ENCODE peak calls at places on chromosome 14, in five cellular contexts. E is left ventricle myocardium inferior; J is ascending aorta; A is stomach; R is CD8-positive, alpha-beta T cell. V is an unnamed sample. For H3K4me1, the result is how much of the 10 kb centered on the place peaks cover.

GRCh38 chr14:51157012-51157411 is 62.1 kb upstream of the TRIM9 start:
- DNase-seq in E (no peak), J (no peak), A (no peak), R (no peak), V (no peak)

GRCh38 chr14:66359500-66359899 is 126.7 kb upstream of the CCDC196 start:
- DNase-seq in A (no peak), E (no peak), J (no peak), R (no peak), V (no peak)

GRCh38 chr14:51484491-51484890 is 167.2 kb upstream of the FRMD6 start:
- DNase-seq in J (no peak), E (no peak), A (no peak), R (no peak), V (no peak)

GRCh38 chr14:58796636-58797429 is 159.1 kb downstream of the DACT1 start:
- DNase-seq in R (no peak), J (no peak), A (no peak), E (no peak), V (no peak)

GRCh38 chr14:68340262-68340661 is 452.6 kb downstream of the ZFP36L1 start:
- DNase-seq in R (no peak), A (no peak), J (no peak), E (no peak), V (no peak)

GRCh38 chr14:104965561-104966231 is 12.5 kb downstream of the AHNAK2 start:
- DNase-seq in J (no peak), R (no peak), A (no peak), E (peak), V (no peak)

GRCh38 chr14:37721976-37722659 is 126.7 kb downstream of the TTC6 start:
- DNase-seq in R (no peak), E (no peak), A (no peak), J (no peak), V (no peak)

GRCh38 chr14:102320033-102320660 is 601 bp downstream of the ZNF839 start:
- DNase-seq in J (peak), A (peak), R (peak), E (peak), V (no peak)

GRCh38 chr14:39069923-39070322 is 33.1 kb downstream of the SEC23A start:
- DNase-seq in R (no peak), A (no peak), E (no peak), J (no peak), V (no peak)

GRCh38 chr14:45085004-45085403 is 1.1 kb downstream of the PRPF39 start:
- DNase-seq in E (no peak), R (no peak), A (no peak), J (no peak), V (no peak)

GRCh38 chr14:32933943-32934890 is 4.5 kb upstream of the NPAS3 start:
- DNase-seq in E (no peak), J (no peak), R (no peak), A (no peak), V (no peak)

GRCh38 chr14:102932484-102933248 is 10.2 kb downstream of the AMN start:
- DNase-seq in J (no peak), R (no peak), E (no peak), A (no peak), V (no peak)

GRCh38 chr14:76763362-76764041 is 2.2 kb downstream of the VASH1 start:
- DNase-seq in A (no peak), J (no peak), E (no peak), R (peak), V (peak)

GRCh38 chr14:75069021-75069810 is at the start of gene ZC2HC1C:
- DNase-seq in E (peak), J (peak), A (peak), R (peak), V (peak)

GRCh38 chr14:101721951-101722661 is 39.4 kb upstream of the PPP2R5C start:
- DNase-seq in J (peak), E (no peak), A (peak), R (peak), V (peak)

GRCh38 chr14:105336477-105337287 is 22.1 kb downstream of the PACS2 start:
- DNase-seq in A (no peak), J (no peak), E (no peak), R (no peak), V (no peak)

GRCh38 chr14:56741325-56741724 is 69.0 kb downstream of the OTX2 start:
- DNase-seq in E (no peak), R (no peak), J (no peak), A (no peak), V (no peak)

GRCh38 chr14:53295985-53296582 is 143.0 kb upstream of the DDHD1 start:
- DNase-seq in R (no peak), E (no peak), J (no peak), A (no peak), V (no peak)

GRCh38 chr14:91854327-91854934 is 12.9 kb downstream of the TC2N start:
- DNase-seq in R (no peak), J (no peak), E (no peak), A (no peak), V (no peak)
- H3K4me1 ChIP-seq in R (half or more), J (under half), E (under half), A (under half), V (under half)

GRCh38 chr14:36556811-36557433 is 25.5 kb downstream of the NKX2-8 start:
- DNase-seq in E (no peak), A (no peak), J (no peak), R (no peak), V (no peak)
- TF ChIP-seq CTCF in E (peak), A (peak), J (peak), R (peak), V (peak)

DNA sequence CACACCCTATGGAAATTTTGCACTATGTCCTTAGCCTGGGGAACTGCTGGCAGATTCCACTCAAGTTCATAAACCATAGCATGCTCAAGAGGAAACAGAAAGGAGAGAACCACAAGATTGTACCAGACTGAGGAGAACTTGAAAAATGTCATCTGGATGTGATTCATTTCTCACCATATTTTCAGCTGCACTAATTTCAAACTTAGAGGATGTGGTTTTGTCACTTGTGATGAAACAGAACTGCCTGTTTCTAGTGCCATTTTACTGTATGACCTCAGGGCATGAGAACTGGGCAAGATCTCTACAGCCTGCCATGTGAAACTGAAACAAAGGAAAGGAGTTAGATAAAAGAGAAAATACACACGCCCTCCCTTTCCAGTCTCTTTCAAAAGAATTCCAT is 1493.1 kb upstream of the FLRT2 start:
- DNase-seq in E (no peak), R (no peak), A (no peak), J (no peak), V (no peak)
- H3K4me3 ChIP-seq in E (no peak), R (no peak), A (no peak), J (no peak), V (no peak)

DNA sequence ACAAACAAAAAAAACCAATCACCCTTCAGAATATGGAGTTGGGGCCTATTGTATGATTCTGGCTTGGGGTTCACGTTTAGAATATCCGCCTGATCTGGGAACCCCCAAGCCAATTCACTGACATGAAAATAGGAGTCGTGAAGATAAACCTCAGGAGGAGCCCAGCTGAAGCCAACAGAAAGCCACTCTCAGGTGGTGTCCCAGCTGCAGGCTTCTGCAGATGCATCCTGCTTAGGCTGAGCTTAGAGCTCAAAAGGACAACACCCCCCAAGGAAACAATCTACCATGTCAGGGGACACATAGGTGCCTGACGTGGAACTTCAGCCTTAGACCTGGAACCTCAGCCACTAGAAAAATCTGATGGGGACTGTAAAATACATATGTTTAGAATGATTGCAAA is 51.9 kb downstream of the SYNE3 start:
- DNase-seq in J (no peak), A (no peak), R (no peak), E (no peak), V (no peak)
- H3K4me1 ChIP-seq in J (under half), A (half or more), R (half or more), E (half or more), V (half or more)

DNA sequence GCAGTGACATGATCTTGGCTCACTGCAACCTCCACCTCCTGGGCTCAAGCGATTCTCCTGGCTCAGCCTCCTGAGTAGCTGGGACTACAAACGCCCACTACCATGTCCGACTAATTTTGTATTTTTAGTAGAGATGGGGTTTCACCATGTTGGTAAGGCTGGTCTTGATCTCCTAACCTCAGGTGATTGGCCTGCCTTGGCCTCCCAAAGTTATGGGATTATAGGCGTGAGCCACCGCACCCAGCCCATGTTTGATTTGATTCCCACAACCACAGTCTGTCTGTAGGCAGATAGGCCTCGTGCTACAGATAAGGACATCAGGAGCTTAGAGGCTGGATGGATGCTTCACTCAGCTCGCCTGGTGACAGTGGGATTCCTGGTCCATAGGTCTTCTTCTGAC is 23.0 kb downstream of the EML1 start:
- DNase-seq in R (no peak), J (no peak), E (no peak), A (no peak), V (no peak)
- TF ChIP-seq CTCF in R (no peak), J (no peak), E (no peak), A (no peak), V (no peak)